ENCODE peak calls at places on chromosome 9, in ten cellular contexts. F is D341Med, O is frontal cortex, U is GM19239, Y is ureter, R is DMS79, X is T-helper 22 cell, K is endothelial cell of umbilical vein, L is AG08396, Z is T-helper 1 cell. C is an unnamed sample.

GRCh38 chr9:38715684-38716083 is 4.2 kb downstream of the FAM240B start:
- DNase-seq in U (no peak), K (no peak), O (no peak), Y (no peak), F (no peak), Z (no peak), R (no peak), L (no peak), X (no peak), C (no peak)

GRCh38 chr9:121172726-121173487 is 28.8 kb downstream of the RAB14 start:
- DNase-seq in K (no peak), R (peak), O (no peak), F (no peak), Y (no peak), U (no peak), X (no peak), L (no peak), Z (no peak), C (no peak)

GRCh38 chr9:83537331-83538171 is 650 bp downstream of the FRMD3 start:
- DNase-seq in L (no peak), O (no peak), R (no peak), F (peak), X (no peak), K (no peak), Z (no peak), Y (no peak), U (no peak), C (peak)

GRCh38 chr9:13110766-13111400 is 168.6 kb downstream of the MPDZ start:
- DNase-seq in R (peak), K (no peak), O (no peak), L (no peak), X (no peak), Y (peak), F (no peak), U (no peak), Z (no peak), C (peak)

GRCh38 chr9:137313956-137314560 is 12.0 kb upstream of the NRARP start:
- DNase-seq in R (no peak), Y (no peak), K (no peak), U (no peak), Z (no peak), O (peak), L (peak), X (no peak), F (peak), C (peak)

GRCh38 chr9:6827370-6827949 is 69.7 kb downstream of the KDM4C start:
- DNase-seq in U (peak), K (peak), F (peak), X (no peak), Z (no peak), L (peak), Y (no peak), O (no peak), R (peak), C (peak)

GRCh38 chr9:110351009-110351467 is 13.4 kb upstream of the TXNDC8 start:
- DNase-seq in K (peak), Y (peak), F (no peak), X (no peak), O (no peak), Z (no peak), L (peak), R (no peak), U (no peak), C (peak)

GRCh38 chr9:19473605-19474004 is 64.8 kb downstream of the ACER2 start:
- DNase-seq in L (no peak), Z (no peak), F (no peak), X (no peak), K (no peak), O (no peak), R (no peak), Y (no peak), U (no peak), C (no peak)

GRCh38 chr9:90641868-90642558 is 611 bp downstream of the DIRAS2 start:
- DNase-seq in O (no peak), Z (no peak), L (no peak), K (no peak), Y (no peak), X (no peak), R (no peak), U (no peak), F (no peak), C (no peak)

GRCh38 chr9:111853450-111853827 is 43.2 kb upstream of the UGCG start:
- DNase-seq in Y (no peak), K (no peak), Z (no peak), X (no peak), R (no peak), L (no peak), O (no peak), F (no peak), U (no peak), C (no peak)

GRCh38 chr9:104740596-104740995 is 6.9 kb upstream of the NIPSNAP3A start:
- DNase-seq in O (no peak), X (no peak), F (no peak), Z (no peak), R (no peak), K (peak), Y (no peak), L (peak), U (no peak), C (peak)

C was measured in AG20443.